ENCODE peak calls at places on chromosomes 2 and 18, in seven cellular contexts. S, I, K, G, Q, J and O are unnamed samples.

GRCh38 chr2:37205689-37206341 is 9.5 kb downstream of the CEBPZOS start:
- DNase-seq in K (no peak), Q (no peak), S (no peak), G (no peak), J (no peak), I (no peak), O (no peak)

GRCh38 chr2:75932996-75933395 is 222.3 kb upstream of the GCFC2 start:
- DNase-seq in Q (no peak), S (no peak), J (no peak), K (no peak), G (no peak), I (no peak), O (no peak)

GRCh38 chr2:9378433-9379371 is 44.6 kb downstream of the ITGB1BP1 start:
- DNase-seq in J (peak; percentile 78), G (peak; percentile 86), K (peak; percentile 86), S (peak; percentile 28), Q (peak; percentile 95), I (peak; percentile 81), O (peak; percentile 82)

GRCh38 chr18:14747513-14748474 is at the start of gene ANKRD30B:
- DNase-seq in I (no peak), S (no peak), K (no peak), G (no peak), J (no peak), Q (no peak), O (no peak)

GRCh38 chr2:191115391-191115790 is 35.4 kb downstream of the STAT4 start:
- DNase-seq in I (no peak), Q (peak; percentile 23), J (peak; percentile 52), G (no peak), K (peak; percentile 92), S (peak; percentile 88), O (no peak)

GRCh38 chr2:160940271-160940670 is 220.0 kb upstream of the TANK start:
- DNase-seq in J (peak; percentile 15), I (no peak), K (no peak), Q (peak; percentile 56), G (no peak), S (no peak), O (no peak)

GRCh38 chr2:199946836-199947235 is 8.5 kb downstream of the TYW5 start:
- DNase-seq in Q (peak; percentile 45), J (peak; percentile 9), K (no peak), G (no peak), I (no peak), S (no peak), O (no peak)

GRCh38 chr2:19225931-19226330 is 132.5 kb downstream of the OSR1 start:
- DNase-seq in Q (no peak), S (peak; percentile 46), G (no peak), K (no peak), J (no peak), I (no peak), O (no peak)

GRCh38 chr2:228613133-228613532 is 431.6 kb upstream of the SPHKAP start:
- DNase-seq in Q (peak; percentile 97), I (no peak), S (peak; percentile 59), J (peak; percentile 86), K (peak; percentile 97), G (no peak), O (peak; percentile 56)

GRCh38 chr18:46772396-46772795 is 15.5 kb upstream of the ST8SIA5 start:
- DNase-seq in G (no peak), Q (no peak), S (no peak), J (no peak), I (no peak), K (no peak), O (no peak)

GRCh38 chr2:191582355-191582754 is 95.6 kb upstream of the NABP1 start:
- DNase-seq in Q (peak; percentile 89), I (no peak), G (no peak), K (peak; percentile 77), J (peak; percentile 81), S (peak; percentile 97), O (peak; percentile 59)

GRCh38 chr2:3079959-3080948 is 297.4 kb downstream of the EIPR1 start:
- DNase-seq in J (no peak), Q (no peak), G (no peak), I (no peak), K (no peak), S (no peak), O (no peak)

GRCh38 chr2:233258211-233258610 is 6.7 kb downstream of the ATG16L1 start:
- DNase-seq in I (no peak), Q (no peak), K (no peak), G (no peak), J (no peak), S (no peak), O (no peak)
- H3K36me3 ChIP-seq in I (peaks cover 79% of the 10 kb centered on the region), Q (peaks cover 34% of the 10 kb centered on the region), K (peaks cover 37% of the 10 kb centered on the region), G (peaks cover 64% of the 10 kb centered on the region), J (peaks cover 6% of the 10 kb centered on the region), S (peaks cover 18% of the 10 kb centered on the region), O (peaks cover 86% of the 10 kb centered on the region)

GRCh38 chr18:457533-457932 is 43.0 kb downstream of the COLEC12 start:
- DNase-seq in G (no peak), I (no peak), S (no peak), K (no peak), Q (peak; percentile 38), J (no peak), O (no peak)
- H3K4me3 ChIP-seq in G (peak overlapping the region; percentile 36), I (no peak overlapping the region), S (no peak overlapping the region), K (no peak overlapping the region), Q (peak overlapping the region; percentile 48), J (peak overlapping the region; percentile 10), O (no peak overlapping the region)

GRCh38 chr18:23547806-23548205 is 38.5 kb downstream of the NPC1 start:
- DNase-seq in Q (peak; percentile 76), J (peak; percentile 12), K (peak; percentile 31), I (no peak), G (no peak), S (peak; percentile 60), O (no peak)

GRCh38 chr18:23551978-23552377 is 34.3 kb downstream of the NPC1 start:
- DNase-seq in J (no peak), I (no peak), K (no peak), S (no peak), G (no peak), Q (no peak), O (no peak)

GRCh38 chr18:23550898-23551297 is 35.4 kb downstream of the NPC1 start:
- DNase-seq in G (no peak), S (peak; percentile 52), I (no peak), Q (no peak), K (no peak), J (no peak), O (no peak)

GRCh38 chr18:23547306-23547705 is 39.0 kb downstream of the NPC1 start:
- DNase-seq in S (no peak), G (no peak), K (no peak), I (no peak), Q (no peak), J (no peak), O (no peak)

GRCh38 chr18:23548719-23549118 is 37.6 kb downstream of the NPC1 start:
- DNase-seq in Q (no peak), S (no peak), J (no peak), I (no peak), K (no peak), G (no peak), O (no peak)
- H3K36me3 ChIP-seq in Q (peaks cover 33% of the 10 kb centered on the region), S (peaks cover 26% of the 10 kb centered on the region), J (peaks cover 6% of the 10 kb centered on the region), I (peaks cover 98% of the 10 kb centered on the region), K (peaks cover 41% of the 10 kb centered on the region), G (peaks cover 86% of the 10 kb centered on the region), O (peaks cover 13% of the 10 kb centered on the region)

GRCh38 chr2:26970928-26971627 is 641 bp downstream of the MAPRE3 start:
- DNase-seq in I (no peak), J (peak; percentile 34), Q (peak; percentile 72), K (no peak), G (peak; percentile 32), S (peak; percentile 48), O (peak; percentile 41)
- H3K4me3 ChIP-seq in I (peak overlapping the region; percentile 68), J (peak overlapping the region; percentile 60), Q (peak overlapping the region; percentile 87), K (peak overlapping the region; percentile 70), G (peak overlapping the region; percentile 73), S (peak overlapping the region; percentile 65), O (peak overlapping the region; percentile 77)